ENCODE peak calls at places on chromosomes 6 and 20, in five cellular contexts. X is IMR-90, S is dorsolateral prefrontal cortex, V is mucosa of descending colon, D is GM13977. I is an unnamed sample.

GRCh38 chr20:24692429-24693190 is 223.2 kb downstream of the SYNDIG1 start:
- DNase-seq in X (no peak), S (no peak), V (no peak), D (no peak), I (no peak)

GRCh38 chr6:55674672-55675071 is 95.7 kb upstream of the HMGCLL1 start:
- DNase-seq in X (no peak), S (no peak), V (no peak), D (no peak), I (no peak)

GRCh38 chr6:144321839-144322591 is 36.9 kb downstream of the UTRN start:
- DNase-seq in X (peak), S (no peak), V (no peak), D (no peak), I (no peak)

GRCh38 chr6:138824482-138825134 is 28.7 kb downstream of the ECT2L start:
- DNase-seq in X (peak), S (no peak), V (no peak), D (no peak), I (no peak)

GRCh38 chr20:42472198-42472597 is 717.5 kb downstream of the PTPRT start:
- DNase-seq in X (no peak), S (no peak), V (no peak), D (no peak), I (no peak)

GRCh38 chr6:27986928-27987725 is 30.1 kb downstream of the OR2B6 start:
- DNase-seq in X (peak), S (no peak), V (no peak), D (no peak), I (no peak)

GRCh38 chr20:25077610-25078169 is 4.3 kb downstream of the VSX1 start:
- DNase-seq in X (peak), S (peak), V (no peak), D (peak), I (no peak)

GRCh38 chr6:159897603-159898002 is 6.8 kb downstream of the MAS1 start:
- DNase-seq in X (no peak), S (no peak), V (no peak), D (no peak), I (no peak)

GRCh38 chr20:36800410-36800809 is 26.8 kb upstream of the DSN1 start:
- DNase-seq in X (no peak), S (no peak), V (no peak), D (no peak), I (no peak)

GRCh38 chr6:17021539-17021889 is 80.3 kb upstream of the STMND1 start:
- DNase-seq in X (peak), S (no peak), V (no peak), D (no peak), I (no peak)

GRCh38 chr6:139533573-139534471 is 159.4 kb upstream of the CITED2 start:
- DNase-seq in X (peak), S (no peak), V (peak), D (no peak), I (no peak)

GRCh38 chr6:112603726-112604125 is 256.6 kb downstream of the RFPL4B start:
- DNase-seq in X (no peak), S (no peak), V (no peak), D (no peak), I (no peak)

GRCh38 chr6:54899986-54900385 is 53.4 kb downstream of the FAM83B start:
- DNase-seq in X (no peak), S (no peak), V (no peak), D (no peak), I (no peak)

GRCh38 chr6:49342410-49342809 is 120.6 kb downstream of the MMUT start:
- DNase-seq in X (no peak), S (no peak), V (no peak), D (no peak), I (no peak)

GRCh38 chr6:127570739-127571389 is 6.1 kb upstream of the C6orf58 start:
- DNase-seq in X (peak), S (no peak), V (no peak), D (no peak), I (no peak)

GRCh38 chr6:151063339-151063738 is 176.4 kb upstream of the AKAP12 start:
- DNase-seq in X (peak), S (no peak), V (no peak), D (no peak), I (no peak)

GRCh38 chr6:165769401-165769800 is 106.4 kb upstream of the PDE10A start:
- DNase-seq in X (no peak), S (no peak), V (no peak), D (no peak), I (no peak)

GRCh38 chr6:157469378-157469777 is 88.4 kb downstream of the ZDHHC14 start:
- DNase-seq in X (no peak), S (no peak), V (no peak), D (no peak), I (no peak)

GRCh38 chr20:64107736-64108457 is 532 bp upstream of the NPBWR2 start:
- DNase-seq in X (no peak), S (no peak), V (no peak), D (no peak), I (no peak)

GRCh38 chr6:170443151-170443662 is 109.9 kb downstream of the PSMB1 start:
- DNase-seq in X (no peak), S (no peak), V (no peak), D (no peak), I (no peak)
- TF ChIP-seq CTCF in X (no peak), S (no peak), V (no peak), D (no peak), I (no peak)

GRCh38 chr6:106155219-106155830 is 69.2 kb downstream of the PRDM1 start:
- DNase-seq in X (no peak), S (no peak), V (no peak), D (no peak), I (no peak)
- TF ChIP-seq CTCF in X (no peak), S (no peak), V (no peak), D (no peak), I (no peak)

DNA sequence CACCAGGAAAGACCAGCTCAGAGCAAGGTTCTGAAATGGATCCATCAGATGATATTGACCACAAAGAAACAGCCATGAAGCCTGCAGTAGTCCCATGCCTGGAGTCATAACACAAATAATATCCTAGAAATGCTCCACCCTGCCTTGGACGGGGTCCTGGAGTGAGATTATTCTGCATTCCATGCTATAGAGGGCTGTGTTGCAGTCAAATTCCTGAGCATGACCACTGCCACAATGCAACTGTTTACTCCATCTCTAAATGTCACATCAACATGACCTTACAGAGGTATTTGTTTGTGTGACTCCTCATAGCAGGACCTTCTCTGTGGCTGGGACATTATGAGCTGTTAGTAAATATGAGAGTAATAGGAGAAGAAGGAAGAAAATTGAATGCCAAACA is 257.5 kb upstream of the TCF21 start:
- DNase-seq in X (peak), S (no peak), V (no peak), D (no peak), I (no peak)
- TF ChIP-seq CTCF in X (peak), S (no peak), V (no peak), D (no peak), I (no peak)

GRCh38 chr6:42979523-42980177 is 669 bp upstream of the PEX6 start:
- DNase-seq in X (peak), S (no peak), V (no peak), D (no peak), I (no peak)
- TF ChIP-seq CTCF in X (no peak), S (no peak), V (no peak), D (no peak), I (no peak)

GRCh38 chr6:136334853-136335252 is 45.2 kb upstream of the BCLAF1 start:
- DNase-seq in X (no peak), S (no peak), V (no peak), D (no peak), I (no peak)
- TF ChIP-seq CTCF in X (no peak), S (peak), V (no peak), D (peak), I (no peak)

DNA sequence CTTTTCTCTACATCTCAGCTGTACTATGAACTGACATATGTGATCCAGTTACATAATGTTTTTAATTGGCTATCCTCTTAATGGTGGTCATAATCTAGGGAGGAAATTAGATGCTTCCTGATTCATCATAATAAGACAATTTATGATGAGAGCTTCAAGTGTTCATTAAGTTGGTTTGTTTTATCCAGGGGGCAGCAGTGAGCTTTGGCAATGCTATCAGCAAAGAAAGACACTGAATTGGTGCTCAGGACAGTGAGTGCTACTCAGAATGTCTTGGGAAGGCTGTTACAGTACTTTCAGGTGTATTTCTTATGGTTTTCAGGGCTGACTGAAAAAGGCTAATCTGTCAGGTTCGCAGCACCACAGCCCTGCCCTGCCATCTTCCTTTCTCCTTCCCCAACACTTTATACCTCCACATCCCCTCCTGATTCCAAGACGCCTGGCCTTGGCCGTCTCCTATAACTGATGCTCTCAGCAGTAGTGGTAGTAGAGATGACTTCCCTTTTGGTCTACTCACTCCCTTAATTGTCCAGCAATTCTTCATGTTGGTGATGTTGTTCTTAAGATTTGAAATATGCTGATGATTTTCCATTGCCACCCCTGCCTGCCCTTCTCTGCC is 67.0 kb upstream of the TNFAIP3 start:
- DNase-seq in X (peak), S (no peak), V (no peak), D (peak), I (no peak)
- TF ChIP-seq CTCF in X (peak), S (peak), V (peak), D (peak), I (peak)

DNA sequence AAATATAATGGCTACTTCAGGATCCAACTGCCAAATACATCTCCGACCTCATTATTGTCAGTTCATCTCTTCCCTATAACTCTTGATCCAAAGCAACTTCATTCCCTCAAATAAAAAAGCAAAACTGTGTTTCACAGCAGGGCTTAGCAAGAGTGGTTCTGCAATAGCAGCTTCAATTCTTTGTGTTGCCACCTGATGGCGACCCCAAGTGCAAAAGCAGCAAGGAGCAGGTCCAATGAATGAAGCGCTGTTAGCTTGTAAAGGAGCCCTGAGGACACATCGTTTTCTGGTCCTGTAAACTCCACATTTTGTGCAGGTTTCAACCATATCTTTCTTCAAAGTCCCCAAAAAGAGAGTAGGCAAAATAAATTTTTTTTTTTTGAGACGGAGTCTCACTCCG is 19.6 kb downstream of the RTN4IP1 start:
- DNase-seq in X (no peak), S (no peak), V (no peak), D (no peak), I (no peak)
- TF ChIP-seq CTCF in X (peak), S (no peak), V (no peak), D (peak), I (peak)

GRCh38 chr6:99350573-99350972 is 1.1 kb upstream of the FAXC start:
- DNase-seq in X (no peak), S (no peak), V (no peak), D (no peak), I (no peak)

GRCh38 chr6:99348823-99349619 is 453 bp downstream of the FAXC start:
- DNase-seq in X (peak), S (peak), V (no peak), D (no peak), I (no peak)

GRCh38 chr6:99348220-99348822 is 1.2 kb downstream of the FAXC start:
- DNase-seq in X (no peak), S (no peak), V (no peak), D (no peak), I (no peak)

GRCh38 chr6:99347804-99348203 is 1.7 kb downstream of the FAXC start:
- DNase-seq in X (no peak), S (no peak), V (no peak), D (no peak), I (no peak)

DNA sequence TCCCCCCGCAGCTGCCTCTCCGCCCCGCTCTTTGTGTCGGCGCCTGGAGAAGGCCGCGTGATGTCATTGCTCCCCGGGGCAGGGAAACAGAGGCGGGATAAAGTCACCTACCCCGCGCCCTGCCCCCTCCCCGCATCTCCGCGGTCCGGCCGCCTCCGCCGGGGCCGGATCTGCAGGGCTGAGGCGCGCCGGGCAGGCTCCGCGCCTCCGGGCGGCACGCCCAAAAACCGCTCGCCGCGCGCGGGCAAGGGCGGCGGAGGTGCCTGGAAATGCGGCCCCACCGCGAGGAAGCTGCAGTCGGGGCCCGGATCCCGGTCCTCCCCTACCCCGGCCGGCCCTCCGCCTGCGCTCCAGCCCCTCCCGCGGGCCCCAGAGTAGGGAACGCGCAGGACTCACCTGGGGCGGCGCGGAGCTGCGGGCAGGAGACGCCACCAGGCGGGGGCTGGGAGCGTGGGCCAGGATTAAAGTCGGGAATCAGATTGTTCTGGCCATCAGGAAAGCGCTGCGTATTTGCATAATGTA is at the start of gene FAXC:
- DNase-seq in X (peak), S (peak), V (no peak), D (peak), I (peak)
- TF ChIP-seq CTCF in X (peak), S (no peak), V (no peak), D (no peak), I (peak)

GRCh38 chr6:2351807-2352431 is 106.5 kb upstream of the GMDS start:
- DNase-seq in X (peak), S (no peak), V (no peak), D (no peak), I (no peak)

GRCh38 chr6:2351090-2351489 is 105.7 kb upstream of the GMDS start:
- DNase-seq in X (no peak), S (no peak), V (no peak), D (no peak), I (no peak)

GRCh38 chr6:2355155-2355554 is 109.8 kb upstream of the GMDS start:
- DNase-seq in X (peak), S (no peak), V (no peak), D (no peak), I (no peak)

GRCh38 chr6:2353412-2354137 is 108.2 kb upstream of the GMDS start:
- DNase-seq in X (peak), S (peak), V (no peak), D (peak), I (no peak)

GRCh38 chr6:2354138-2354491 is 108.7 kb upstream of the GMDS start:
- DNase-seq in X (no peak), S (no peak), V (no peak), D (no peak), I (no peak)
- TF ChIP-seq CTCF in X (no peak), S (no peak), V (no peak), D (peak), I (no peak)

DNA sequence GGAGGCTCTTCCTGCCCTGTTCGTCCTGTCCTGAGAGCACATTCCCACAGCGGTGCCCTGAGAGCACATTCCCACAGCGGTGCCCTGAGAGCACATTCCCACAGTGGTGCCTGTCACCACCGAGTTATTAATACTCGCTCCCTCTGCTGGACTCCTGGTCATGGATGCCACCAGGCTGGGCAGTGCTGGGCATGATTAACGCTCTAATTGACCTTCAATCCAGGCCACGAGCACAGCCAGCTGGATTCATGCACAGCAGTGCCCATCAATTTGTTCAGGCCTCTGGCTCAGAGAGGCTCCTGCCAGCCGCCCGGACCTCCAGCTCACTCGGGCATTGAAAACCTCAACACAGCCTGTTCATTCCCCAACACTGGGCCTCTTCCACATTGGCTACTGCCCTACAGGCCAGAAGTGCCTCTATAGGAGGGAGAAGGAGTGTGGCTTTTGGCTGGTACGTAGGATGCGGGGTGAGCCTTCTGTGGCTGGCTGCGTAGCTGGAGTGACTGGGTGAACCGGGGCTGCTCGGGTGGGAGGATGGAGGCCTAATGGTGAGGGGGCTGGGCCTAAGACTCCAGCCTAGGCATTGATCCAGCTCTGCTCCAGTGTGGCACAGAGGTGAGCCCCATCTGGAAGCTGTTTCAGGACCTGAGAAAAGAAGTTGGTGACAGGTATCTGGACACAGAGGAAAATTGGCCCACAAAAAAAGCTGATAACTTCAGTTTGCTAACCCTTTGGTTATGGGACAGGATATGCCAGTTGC is 9.3 kb downstream of the IP6K3 start:
- DNase-seq in X (no peak), S (no peak), V (peak), D (no peak), I (no peak)
- TF ChIP-seq CTCF in X (no peak), S (no peak), V (no peak), D (no peak), I (no peak)

I was measured in D721Med.